ENCODE peak calls at places on chromosome 1, in four cellular contexts. H is A673, P is neural progenitor cell, L is left ventricle myocardium inferior. Y is an unnamed sample.
A peak's percentile ranks its signal among the peaks of the same experiment; 100 is the strongest.

GRCh38 chr1:8818325-8818775 is 910 bp upstream of the RERE start:
- DNase-seq in L (no peak), P (no peak), H (peak; percentile 82), Y (no peak)

GRCh38 chr1:17849216-17849615 is 94.1 kb downstream of the ACTL8 start:
- DNase-seq in H (no peak), P (no peak), L (no peak), Y (no peak)

GRCh38 chr1:118225471-118225870 is 40.4 kb upstream of the SPAG17 start:
- DNase-seq in L (no peak), H (no peak), P (no peak), Y (no peak)

GRCh38 chr1:210597555-210598134 is 268.9 kb downstream of the HHAT start:
- DNase-seq in L (no peak), H (peak; percentile 59), P (no peak), Y (no peak)

GRCh38 chr1:152926091-152926490 is 17.7 kb downstream of the IVL start:
- DNase-seq in P (no peak), L (no peak), H (peak; percentile 12), Y (no peak)

GRCh38 chr1:43172532-43172972 is 422 bp downstream of the CFAP57 start:
- DNase-seq in P (peak; percentile 94), L (peak; percentile 82), H (peak; percentile 92), Y (peak; percentile 87)

GRCh38 chr1:65813956-65814355 is 21.3 kb downstream of the PDE4B start:
- DNase-seq in P (no peak), H (no peak), L (no peak), Y (no peak)

GRCh38 chr1:247119600-247120407 is 15.6 kb upstream of the ZNF669 start:
- DNase-seq in L (no peak), P (no peak), H (no peak), Y (no peak)

GRCh38 chr1:7860130-7860529 is 7.3 kb upstream of the UTS2 start:
- DNase-seq in P (no peak), L (no peak), H (no peak), Y (no peak)

GRCh38 chr1:236009193-236009592 is 55.7 kb downstream of the NID1 start:
- DNase-seq in P (no peak), L (no peak), H (no peak), Y (no peak)

GRCh38 chr1:246724001-246724724 is at the start of gene SCCPDH:
- DNase-seq in H (peak; percentile 88), P (peak; percentile 84), L (peak; percentile 78), Y (peak; percentile 78)

DNA sequence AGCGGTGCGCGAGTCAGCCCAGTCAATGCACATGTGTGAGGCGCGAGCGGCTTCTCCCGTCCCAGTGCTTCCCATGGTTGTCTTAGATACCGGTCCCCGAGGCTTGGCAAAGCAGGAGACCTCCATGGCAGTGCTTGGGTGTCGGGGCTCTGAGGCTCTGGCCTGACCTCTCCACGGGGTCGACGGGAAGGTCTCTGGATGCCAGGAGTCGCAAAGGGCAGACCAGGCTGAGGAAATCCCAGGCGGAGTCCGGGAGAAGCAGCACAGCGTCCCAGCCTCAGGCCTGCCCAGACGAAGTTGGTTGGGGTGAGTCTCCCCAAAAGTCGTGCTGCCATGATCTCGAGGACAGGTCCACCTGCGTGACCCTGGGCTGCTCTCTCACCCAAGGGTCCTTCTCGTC is 3881.6 kb downstream of the SRGAP2C start:
- DNase-seq in L (no peak), H (no peak), P (no peak), Y (no peak)
- H3K9me3 ChIP-seq in L (peaks cover 56% of the 10 kb centered on the region), H (peaks cover 35% of the 10 kb centered on the region), P (peaks cover 20% of the 10 kb centered on the region), Y (peaks cover 4% of the 10 kb centered on the region)

DNA sequence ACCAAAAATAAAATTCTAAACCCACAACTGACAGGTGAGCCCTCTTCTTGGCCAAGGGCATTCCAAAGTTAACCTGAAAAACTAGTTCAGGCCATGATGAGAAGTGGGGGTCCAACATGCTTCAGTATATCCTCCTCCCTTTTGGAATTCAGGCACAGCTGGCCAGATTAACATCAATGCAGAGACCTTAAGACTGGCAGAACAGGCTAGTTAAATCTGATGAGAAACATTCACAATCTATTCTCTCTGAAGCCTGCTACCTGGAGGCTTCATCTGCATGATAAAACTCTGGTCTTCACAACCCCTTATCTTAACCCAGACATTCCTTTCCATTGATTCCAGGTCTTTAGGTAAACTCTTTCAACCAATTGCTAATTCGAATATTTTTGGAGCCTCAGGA is 26.7 kb upstream of the ZBTB8B start:
- DNase-seq in P (no peak), H (no peak), L (no peak), Y (no peak)
- H3K9me3 ChIP-seq in P (no peaks in the 10 kb centered on the region), H (no peaks in the 10 kb centered on the region), L (no peaks in the 10 kb centered on the region), Y (no peaks in the 10 kb centered on the region)

DNA sequence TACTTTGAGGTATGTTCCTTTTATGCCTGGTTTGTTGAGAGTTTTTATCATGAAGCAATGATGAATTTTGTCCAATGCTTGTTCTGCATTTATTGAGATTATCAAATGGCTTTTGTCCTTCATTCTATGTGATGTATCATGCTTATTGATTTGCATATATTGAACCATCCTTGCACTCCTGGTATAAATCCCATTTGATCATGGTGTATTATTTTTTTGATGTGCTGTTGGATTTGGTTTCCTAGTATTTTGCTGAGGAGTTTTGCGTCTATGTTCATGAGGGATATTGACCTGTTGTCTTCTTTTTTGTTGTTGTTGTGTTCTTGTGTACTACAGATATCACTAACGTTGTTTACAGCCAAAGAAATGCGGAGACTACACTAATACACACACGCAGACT is 4.1 kb downstream of the DNAH14 start:
- DNase-seq in L (no peak), P (no peak), H (no peak), Y (no peak)
- H3K9me3 ChIP-seq in L (peaks cover 69% of the 10 kb centered on the region), P (peaks cover 52% of the 10 kb centered on the region), H (peaks cover 31% of the 10 kb centered on the region), Y (no peaks in the 10 kb centered on the region)

DNA sequence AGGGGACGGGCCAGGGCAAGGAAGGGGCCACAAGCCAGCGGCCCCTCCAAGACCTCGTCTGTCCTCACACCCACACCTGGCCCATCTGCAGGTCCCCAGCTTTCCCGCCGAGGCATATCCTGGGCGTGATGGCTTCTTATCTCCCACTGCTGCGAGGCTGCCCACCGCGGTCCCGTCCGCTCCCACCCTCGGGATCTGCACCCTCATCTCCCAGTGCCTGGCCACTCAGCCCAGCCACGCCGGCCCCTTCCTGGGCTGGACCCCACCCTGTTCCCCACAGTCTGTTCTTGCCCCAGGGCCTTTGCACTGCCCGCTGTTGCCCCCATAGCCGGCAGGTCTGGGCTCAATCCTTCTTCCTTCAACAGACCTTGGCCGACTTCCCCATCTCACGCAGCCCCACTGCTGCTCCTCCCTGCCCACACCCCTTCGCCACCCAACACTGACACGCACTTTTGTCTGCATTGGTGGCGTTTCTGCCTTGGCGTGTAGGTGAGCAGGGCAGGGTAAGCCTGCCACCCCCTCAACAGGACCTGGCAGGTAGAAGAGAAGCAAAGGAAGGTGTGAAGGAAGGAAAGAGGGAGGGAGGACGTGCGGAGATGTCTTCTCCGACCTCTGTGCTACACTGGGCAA is 4.4 kb upstream of the TTC34 start:
- DNase-seq in P (no peak), L (no peak), H (no peak), Y (no peak)
- H3K9me3 ChIP-seq in P (no peaks in the 10 kb centered on the region), L (no peaks in the 10 kb centered on the region), H (no peaks in the 10 kb centered on the region), Y (no peaks in the 10 kb centered on the region)

DNA sequence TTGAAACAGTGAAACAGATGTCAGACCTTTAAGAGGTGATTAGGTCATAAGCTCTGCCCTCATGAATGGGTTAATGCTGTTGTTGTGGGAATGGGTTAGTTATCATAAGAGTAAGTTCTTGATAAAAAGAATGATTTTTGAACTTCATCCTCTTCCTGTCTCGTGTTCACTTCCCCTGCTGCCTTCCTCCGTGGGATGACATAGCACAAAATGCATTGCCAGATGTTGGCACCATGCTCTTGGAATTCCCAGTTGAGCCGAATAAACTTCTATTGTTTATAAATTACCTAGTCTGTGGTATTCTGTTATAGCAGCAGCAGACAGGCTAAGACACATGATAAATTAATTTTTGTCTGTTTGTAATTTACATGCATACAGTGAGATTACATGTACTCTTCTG is 112.0 kb upstream of the LRRC7 start:
- DNase-seq in H (no peak), L (no peak), P (no peak), Y (no peak)
- H3K9me3 ChIP-seq in H (no peaks in the 10 kb centered on the region), L (no peaks in the 10 kb centered on the region), P (no peaks in the 10 kb centered on the region), Y (no peaks in the 10 kb centered on the region)

Y was measured in ovary.